ENCODE peak calls at places on chromosomes 6 and 20, in eight cellular contexts. U is fibroblast of lung; I is mammary epithelial cell; C is GM12878; G is SJSA1; F is esophagus squamous epithelium; E is stomach; B is effector memory CD4-positive, alpha-beta T cell. X is an unnamed sample.
A peak's percentile ranks its signal among the peaks of the same experiment; 100 is the strongest.

GRCh38 chr20:11403711-11404110 is 514.0 kb upstream of the BTBD3 start:
- DNase-seq in U (peak; percentile 81), I (no peak), C (no peak), G (no peak), F (no peak), E (no peak), B (no peak), X (no peak)

GRCh38 chr20:38723982-38724602 is at the start of gene SLC32A1:
- DNase-seq in U (no peak), I (no peak), C (no peak), G (no peak), F (no peak), E (no peak), B (no peak), X (peak; percentile 80)

GRCh38 chr6:151432650-151433049 is 19.3 kb downstream of the RMND1 start:
- DNase-seq in U (no peak), I (no peak), C (no peak), G (no peak), F (no peak), E (no peak), B (no peak), X (no peak)

GRCh38 chr20:17825949-17826843 is 126.4 kb downstream of the BANF2 start:
- DNase-seq in U (peak; percentile 36), I (no peak), C (peak; percentile 74), G (no peak), F (no peak), E (no peak), B (no peak), X (no peak)

GRCh38 chr6:82015043-82015442 is 232.5 kb downstream of the IBTK start:
- DNase-seq in U (peak; percentile 32), I (peak; percentile 61), C (no peak), G (no peak), F (no peak), E (no peak), B (no peak), X (no peak)

GRCh38 chr6:11615214-11615602 is 77.7 kb downstream of the TMEM170B start:
- DNase-seq in U (peak; percentile 86), I (peak; percentile 17), C (no peak), G (no peak), F (no peak), E (no peak), B (no peak), X (no peak)

GRCh38 chr20:8020314-8021079 is 936 bp upstream of the TMX4 start:
- DNase-seq in U (peak; percentile 23), I (peak; percentile 32), C (peak; percentile 85), G (no peak), F (no peak), E (no peak), B (no peak), X (no peak)

GRCh38 chr20:42340358-42340757 is 722.2 kb upstream of the CHD6 start:
- DNase-seq in U (no peak), I (no peak), C (no peak), G (no peak), F (no peak), E (no peak), B (no peak), X (no peak)

GRCh38 chr6:4846387-4846786 is 70.2 kb downstream of the CDYL start:
- DNase-seq in U (no peak), I (no peak), C (no peak), G (no peak), F (no peak), E (no peak), B (no peak), X (no peak)

GRCh38 chr6:44084231-44085014 is 42.8 kb downstream of the MRPL14 start:
- DNase-seq in U (no peak), I (peak; percentile 81), C (no peak), G (no peak), F (no peak), E (no peak), B (no peak), X (no peak)

GRCh38 chr20:40744494-40745175 is 55.6 kb upstream of the MAFB start:
- DNase-seq in U (no peak), I (no peak), C (no peak), G (no peak), F (no peak), E (no peak), B (no peak), X (peak; percentile 55)

GRCh38 chr6:42101186-42101657 is 41.2 kb downstream of the C6orf132 start:
- DNase-seq in U (peak; percentile 17), I (peak; percentile 47), C (no peak), G (no peak), F (no peak), E (peak; percentile 58), B (no peak), X (no peak)

GRCh38 chr6:21826031-21826430 is 232.5 kb downstream of the SOX4 start:
- DNase-seq in U (peak; percentile 81), I (peak; percentile 22), C (no peak), G (peak; percentile 89), F (no peak), E (no peak), B (no peak), X (no peak)

GRCh38 chr6:158808918-158809678 is 10.1 kb downstream of the EZR start:
- DNase-seq in U (no peak), I (no peak), C (peak; percentile 80), G (no peak), F (no peak), E (peak; percentile 27), B (peak; percentile 38), X (no peak)

GRCh38 chr20:48098099-48098498 is 312.8 kb upstream of the SULF2 start:
- DNase-seq in U (no peak), I (no peak), C (no peak), G (no peak), F (no peak), E (no peak), B (no peak), X (peak; percentile 54)

GRCh38 chr6:151067684-151068596 is 171.8 kb upstream of the AKAP12 start:
- DNase-seq in U (peak; percentile 99), I (peak; percentile 91), C (no peak), G (peak; percentile 92), F (no peak), E (peak; percentile 58), B (no peak), X (peak; percentile 81)

GRCh38 chr6:15898693-15899092 is 230.2 kb upstream of the MYLIP start:
- DNase-seq in U (no peak), I (no peak), C (no peak), G (no peak), F (no peak), E (no peak), B (no peak), X (no peak)
- H3K4me1 ChIP-seq in U (peaks cover 2% of the 10 kb centered on the region), I (no peaks in the 10 kb centered on the region), C (peaks cover 41% of the 10 kb centered on the region), G (no peaks in the 10 kb centered on the region), F (peaks cover 71% of the 10 kb centered on the region), E (peaks cover 17% of the 10 kb centered on the region), B (no peaks in the 10 kb centered on the region), X (peaks cover 5% of the 10 kb centered on the region)

GRCh38 chr6:121435444-121436069 is at the start of gene GJA1:
- DNase-seq in U (peak; percentile 86), I (peak; percentile 83), C (no peak), G (peak; percentile 73), F (no peak), E (no peak), B (no peak), X (no peak)

GRCh38 chr6:121436172-121436965 is 923 bp downstream of the GJA1 start:
- DNase-seq in U (peak; percentile 20), I (no peak), C (no peak), G (no peak), F (no peak), E (no peak), B (no peak), X (no peak)

GRCh38 chr6:121430514-121431460 is 4.7 kb upstream of the GJA1 start:
- DNase-seq in U (peak; percentile 41), I (no peak), C (no peak), G (no peak), F (no peak), E (no peak), B (no peak), X (no peak)

GRCh38 chr6:121436966-121437756 is 1.7 kb downstream of the GJA1 start:
- DNase-seq in U (peak; percentile 68), I (peak; percentile 39), C (no peak), G (peak; percentile 61), F (no peak), E (no peak), B (no peak), X (peak; percentile 61)

DNA sequence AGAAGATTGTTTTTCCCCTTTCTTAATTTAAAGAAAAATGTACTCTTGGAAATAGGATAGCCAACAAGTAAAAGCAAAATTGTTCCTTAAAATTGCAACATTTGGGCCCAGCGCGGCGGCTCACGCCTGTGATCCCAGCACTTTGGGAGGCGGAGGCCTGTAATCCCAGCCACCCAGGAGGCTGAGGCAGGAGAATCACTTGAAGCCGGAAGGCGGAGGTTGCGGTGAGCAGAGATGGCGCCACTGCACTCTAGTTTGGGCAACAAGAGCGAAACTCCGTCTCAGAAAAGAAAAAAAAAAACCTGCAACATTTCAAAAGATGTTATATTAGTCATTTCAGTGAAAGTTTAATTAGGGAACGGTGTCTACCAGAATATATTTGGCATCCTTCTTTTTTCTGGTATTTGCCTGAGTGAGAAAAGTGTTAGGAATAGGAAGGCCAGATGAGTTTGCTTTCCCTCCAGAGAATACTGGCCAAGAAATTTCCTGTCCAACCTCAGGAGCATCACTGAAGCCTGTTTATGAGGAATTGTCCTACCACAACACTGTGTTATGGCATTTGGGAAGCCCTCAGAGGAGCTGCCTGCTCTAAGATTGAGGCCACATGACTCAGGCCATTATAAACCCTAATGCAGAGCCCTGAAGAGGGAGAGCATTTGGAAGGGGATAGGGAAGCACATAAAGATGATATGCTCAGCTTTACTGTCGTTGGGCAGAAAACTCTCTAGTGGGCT is 1.2 kb upstream of the GJA1 start:
- DNase-seq in U (peak; percentile 34), I (no peak), C (no peak), G (no peak), F (no peak), E (no peak), B (no peak), X (no peak)
- H3K27ac ChIP-seq in U (no peak overlapping the region), I (no peak overlapping the region), C (no peak overlapping the region), G (peak overlapping the region; percentile 3), F (peak overlapping the region; percentile 5), E (no peak overlapping the region), B (no peak overlapping the region), X (no peak overlapping the region)

DNA sequence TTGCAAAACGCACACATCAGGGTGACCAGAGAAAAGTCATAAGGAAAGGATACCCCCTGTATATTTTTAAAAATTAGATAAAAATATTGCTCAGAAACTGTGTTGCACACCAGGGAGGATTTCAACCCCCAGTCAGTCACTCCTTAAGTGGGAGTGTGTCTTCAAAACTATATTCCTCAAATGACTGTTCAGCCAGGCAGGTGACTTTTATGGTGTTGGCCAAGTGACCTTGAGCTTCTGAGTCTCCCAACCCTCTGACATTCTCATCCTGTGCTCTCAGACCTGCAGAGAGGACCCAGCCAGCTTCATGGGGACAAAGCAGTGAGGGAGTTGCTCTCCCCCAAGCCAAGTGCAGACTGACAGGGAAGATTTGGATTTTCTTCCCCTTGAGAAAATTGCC is 311.9 kb upstream of the JARID2 start:
- DNase-seq in U (no peak), I (no peak), C (no peak), G (no peak), F (no peak), E (no peak), B (no peak), X (no peak)
- H3K4me1 ChIP-seq in U (no peaks in the 10 kb centered on the region), I (peaks cover 8% of the 10 kb centered on the region), C (no peaks in the 10 kb centered on the region), G (no peaks in the 10 kb centered on the region), F (peaks cover 21% of the 10 kb centered on the region), E (peaks cover 14% of the 10 kb centered on the region), B (no peaks in the 10 kb centered on the region), X (peaks cover 7% of the 10 kb centered on the region)

DNA sequence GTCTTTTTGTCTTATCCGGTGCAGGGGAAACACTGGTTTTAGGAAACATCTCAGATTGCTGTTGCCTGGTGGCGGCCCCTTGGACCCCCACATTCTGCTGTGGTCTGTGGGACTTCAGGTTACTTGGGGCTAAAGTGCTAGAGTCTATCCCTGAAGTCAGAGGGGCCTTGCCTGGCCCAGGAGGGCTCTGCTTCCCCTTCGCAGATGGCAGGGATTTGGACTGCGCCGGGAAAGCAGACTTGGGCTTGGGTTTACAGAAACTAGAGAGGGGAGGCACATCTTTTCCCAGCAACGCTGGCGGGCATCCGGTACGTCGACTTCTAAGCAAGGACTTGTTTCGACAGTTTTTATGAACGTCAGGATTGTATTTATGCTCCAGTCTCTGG is 17.5 kb downstream of the ZNF217 start:
- DNase-seq in U (no peak), I (no peak), C (no peak), G (no peak), F (no peak), E (peak; percentile 18), B (no peak), X (no peak)
- H3K27ac ChIP-seq in U (peak overlapping the region; percentile 34), I (no peak overlapping the region), C (no peak overlapping the region), G (no peak overlapping the region), F (no peak overlapping the region), E (no peak overlapping the region), B (no peak overlapping the region), X (no peak overlapping the region)

X was measured in RWPE2.